ENCODE peak calls at places on chromosomes 7 and 10, in seven cellular contexts. V is GM06990; K is NCI-H1417 treated with DMSO at 0.1 percent for 48 hours; O is stimulated activated CD4-positive, alpha-beta T cell treated with anti-CD3 and anti-CD28 coated beads, Interleukin-1b, Interleukin-23, amount 100 ng/mL, for 48 hours; L is activated effector memory CD4-positive, alpha-beta T cell treated with anti-CD3 and anti-CD28 coated beads, Interleukin-2, amount 50 U/mL, for 16 hours; U is stimulated activated CD8-positive, alpha-beta memory T cell treated with anti-CD3 and anti-CD28 coated beads, Interleukin-2, amount 100 ng/mL, for 1 hour; Z is T-helper 1 cell. I is an unnamed sample.

GRCh38 chr10:42551582-42552187 is 86.7 kb downstream of the ZNF33B start:
- DNase-seq in V (no peak), K (no peak), O (no peak), L (no peak), U (no peak), Z (no peak), I (no peak)

GRCh38 chr7:128168667-128169210 is 72.3 kb upstream of the LEP start:
- DNase-seq in V (no peak), K (no peak), O (no peak), L (peak), U (no peak), Z (no peak), I (no peak)

GRCh38 chr10:61732635-61733278 is 70.0 kb downstream of the CABCOCO1 start:
- DNase-seq in V (no peak), K (no peak), O (no peak), L (no peak), U (no peak), Z (no peak), I (no peak)

GRCh38 chr7:157548691-157549265 is 212.0 kb downstream of the DNAJB6 start:
- DNase-seq in V (no peak), K (no peak), O (no peak), L (peak), U (no peak), Z (no peak), I (no peak)

GRCh38 chr7:132145466-132145865 is 430.8 kb downstream of the PLXNA4 start:
- DNase-seq in V (no peak), K (no peak), O (no peak), L (no peak), U (no peak), Z (no peak), I (no peak)

GRCh38 chr7:80392229-80393169 is 119.4 kb downstream of the GNAT3 start:
- DNase-seq in V (no peak), K (no peak), O (no peak), L (no peak), U (no peak), Z (no peak), I (peak)

GRCh38 chr10:61845950-61846268 is 55.6 kb upstream of the ARID5B start:
- DNase-seq in V (no peak), K (no peak), O (no peak), L (no peak), U (no peak), Z (no peak), I (no peak)

GRCh38 chr10:86768431-86768830 is 12.0 kb downstream of the BMPR1A start:
- DNase-seq in V (no peak), K (no peak), O (no peak), L (no peak), U (no peak), Z (no peak), I (no peak)

GRCh38 chr7:80496586-80496985 is 15.3 kb downstream of the GNAT3 start:
- DNase-seq in V (no peak), K (no peak), O (no peak), L (no peak), U (no peak), Z (no peak), I (no peak)

GRCh38 chr10:48242160-48242904 is 32.2 kb downstream of the FRMPD2 start:
- DNase-seq in V (no peak), K (no peak), O (no peak), L (no peak), U (no peak), Z (no peak), I (no peak)

GRCh38 chr10:62582804-62583208 is 208.6 kb downstream of the ZNF365 start:
- DNase-seq in V (no peak), K (no peak), O (no peak), L (no peak), U (no peak), Z (no peak), I (no peak)